ENCODE peak calls at places on chromosomes 4 and X, in six cellular contexts. R is AG04450, Z is PC-9, L is NCI-H345, A is ecto neural progenitor cell, P is endodermal cell. V is an unnamed sample.

GRCh38 chr4:76198411-76199237 is 15.0 kb downstream of the SCARB2 start:
- DNase-seq in Z (no peak), R (peak), A (no peak), L (peak), P (peak), V (peak)

GRCh38 chrX:48956728-48957414 is 536 bp downstream of the OTUD5 start:
- DNase-seq in Z (no peak), A (peak), P (no peak), R (no peak), L (no peak), V (no peak)

GRCh38 chrX:63932006-63932405 is 147.0 kb upstream of the ARHGEF9 start:
- DNase-seq in L (no peak), A (no peak), Z (no peak), P (no peak), R (no peak), V (no peak)

GRCh38 chrX:77426811-77427210 is 20.4 kb upstream of the FGF16 start:
- DNase-seq in A (no peak), L (no peak), P (no peak), R (no peak), Z (no peak), V (no peak)

GRCh38 chrX:151370906-151371305 is 26.1 kb upstream of the VMA21 start:
- DNase-seq in R (no peak), Z (no peak), L (no peak), P (peak), A (peak), V (no peak)

GRCh38 chrX:2819345-2820130 is 9.2 kb upstream of the GYG2 start:
- DNase-seq in Z (no peak), P (peak), A (no peak), L (no peak), R (no peak), V (no peak)

GRCh38 chr4:33062155-33062554 is 2342.0 kb downstream of the PCDH7 start:
- DNase-seq in L (no peak), Z (no peak), P (no peak), A (no peak), R (no peak), V (no peak)

GRCh38 chr4:153212755-153213154 is 8.5 kb downstream of the TRIM2 start:
- DNase-seq in L (peak), R (no peak), A (no peak), P (no peak), Z (no peak), V (no peak)

GRCh38 chr4:1683371-1683902 is 676 bp downstream of the FAM53A start:
- DNase-seq in L (peak), R (peak), A (no peak), Z (peak), P (no peak), V (no peak)

GRCh38 chrX:26375346-26375745 is 159.4 kb downstream of the MAGEB5 start:
- DNase-seq in Z (no peak), R (no peak), L (no peak), P (no peak), A (no peak), V (no peak)

GRCh38 chr4:189162888-189163287 is 777.8 kb upstream of the FRG1 start:
- DNase-seq in A (no peak), R (no peak), L (no peak), Z (no peak), P (no peak), V (no peak)

GRCh38 chr4:84151574-84151973 is 347.5 kb downstream of the NKX6-1 start:
- DNase-seq in Z (no peak), L (no peak), R (no peak), P (no peak), A (no peak), V (no peak)

GRCh38 chr4:36446275-36446674 is 164.9 kb downstream of the DTHD1 start:
- DNase-seq in A (no peak), P (no peak), L (no peak), Z (no peak), R (no peak), V (no peak)

GRCh38 chr4:771464-771863 is 54.5 kb downstream of the CPLX1 start:
- DNase-seq in A (no peak), P (no peak), L (no peak), Z (no peak), R (no peak), V (no peak)

GRCh38 chrX:118350221-118350620 is 4.3 kb downstream of the WDR44 start:
- DNase-seq in R (no peak), A (no peak), P (no peak), L (no peak), Z (no peak), V (no peak)

GRCh38 chrX:18286322-18286831 is 65.7 kb upstream of the BEND2 start:
- DNase-seq in P (no peak), Z (no peak), A (no peak), R (no peak), L (no peak), V (no peak)

GRCh38 chrX:51336584-51336983 is 4.0 kb downstream of the NUDT10 start:
- DNase-seq in Z (no peak), P (peak), R (no peak), A (no peak), L (no peak), V (no peak)

GRCh38 chr4:73726000-73726399 is 14.4 kb upstream of the CXCL8 start:
- DNase-seq in P (no peak), A (no peak), Z (peak), L (no peak), R (peak), V (no peak)

GRCh38 chrX:68354869-68355628 is 78.2 kb downstream of the OPHN1 start:
- DNase-seq in R (no peak), P (no peak), A (no peak), Z (peak), L (no peak), V (no peak)

GRCh38 chrX:124925681-124926080 is 394.0 kb upstream of the TEX13C start:
- DNase-seq in L (no peak), R (no peak), A (no peak), P (no peak), Z (no peak), V (peak)

GRCh38 chr4:184310881-184311709 is 93.4 kb upstream of the ENPP6 start:
- DNase-seq in R (no peak), L (no peak), A (no peak), Z (no peak), P (no peak), V (no peak)

GRCh38 chr4:12324965-12325364 is 896.3 kb upstream of the HS3ST1 start:
- DNase-seq in R (no peak), P (no peak), Z (no peak), A (no peak), L (no peak), V (no peak)

GRCh38 chrX:3191821-3192220 is 150.6 kb downstream of the ARSF start:
- DNase-seq in A (no peak), R (no peak), Z (no peak), L (no peak), P (no peak), V (no peak)

GRCh38 chrX:40278340-40279090 is 180.8 kb upstream of the BCOR start:
- DNase-seq in A (no peak), R (no peak), Z (no peak), P (no peak), L (no peak), V (no peak)

GRCh38 chrX:72029473-72030411 is 102.0 kb downstream of the RTL5 start:
- DNase-seq in Z (peak), L (no peak), R (peak), A (peak), P (peak), V (no peak)

GRCh38 chrX:151710457-151710856 is 5.4 kb upstream of the FATE1 start:
- DNase-seq in A (no peak), R (no peak), P (no peak), L (no peak), Z (no peak), V (no peak)

GRCh38 chrX:150527108-150527507 is 41.3 kb upstream of the MTM1 start:
- DNase-seq in Z (no peak), A (no peak), R (no peak), L (no peak), P (no peak), V (no peak)

GRCh38 chr4:16505726-16506125 is 279.5 kb upstream of the TAPT1 start:
- DNase-seq in Z (no peak), L (no peak), A (peak), P (peak), R (no peak), V (no peak)

GRCh38 chr4:86685401-86685800 is 91.3 kb downstream of the PTPN13 start:
- DNase-seq in A (no peak), Z (no peak), L (no peak), P (no peak), R (no peak), V (no peak)

GRCh38 chrX:153495362-153495751 is 577 bp downstream of the BGN start:
- DNase-seq in P (no peak), L (peak), A (no peak), Z (no peak), R (no peak), V (no peak)